ENCODE peak calls at places on chromosomes 13 and 19, in four cellular contexts. J, Z, M and O are unnamed samples. For H3K27me3 and H3K9me3, the result is how much of the 10 kb centered on the place peaks cover.

GRCh38 chr13:21133077-21133476 is 43.3 kb downstream of the SKA3 start:
- DNase-seq in J (no peak), Z (no peak), M (no peak), O (no peak)

GRCh38 chr19:8607386-8607785 is 3.1 kb downstream of the ADAMTS10 start:
- DNase-seq in J (peak), Z (peak), M (peak), O (no peak)

GRCh38 chr19:58042709-58043340 is 9.0 kb downstream of the ZSCAN1 start:
- DNase-seq in J (no peak), Z (no peak), M (no peak), O (no peak)

GRCh38 chr13:113932060-113932459 is 41.8 kb downstream of the C13orf46 start:
- DNase-seq in J (no peak), M (no peak), Z (no peak), O (no peak)

GRCh38 chr13:25046985-25047660 is 48.8 kb upstream of the PABPC3 start:
- DNase-seq in J (no peak), Z (no peak), M (no peak), O (peak)

GRCh38 chr13:26017932-26018690 is 33.7 kb downstream of the SHISA2 start:
- DNase-seq in Z (no peak), M (no peak), J (no peak), O (no peak)

GRCh38 chr19:28426902-28427232 is 786.1 kb downstream of the UQCRFS1 start:
- DNase-seq in J (no peak), M (no peak), Z (no peak), O (no peak)

GRCh38 chr13:99585609-99586008 is 84.3 kb downstream of the TM9SF2 start:
- DNase-seq in Z (no peak), M (no peak), J (no peak), O (no peak)

GRCh38 chr13:40348096-40348679 is 318.3 kb downstream of the FOXO1 start:
- DNase-seq in Z (no peak), J (no peak), M (no peak), O (no peak)

GRCh38 chr19:52007436-52007804 is 591 bp downstream of the ZNF615 start:
- DNase-seq in Z (no peak), M (no peak), J (no peak), O (no peak)

GRCh38 chr13:113832204-113832603 is 31.7 kb downstream of the GAS6 start:
- DNase-seq in Z (peak), M (no peak), J (no peak), O (no peak)

GRCh38 chr13:109976206-109976997 is 190.0 kb upstream of the IRS2 start:
- DNase-seq in M (no peak), J (no peak), Z (no peak), O (no peak)

GRCh38 chr19:14514215-14514871 is 3.9 kb downstream of the DNAJB1 start:
- DNase-seq in Z (no peak), M (no peak), J (no peak), O (no peak)

GRCh38 chr13:52862358-52863206 is 14.1 kb upstream of the PCDH8 start:
- DNase-seq in M (no peak), J (no peak), Z (no peak), O (no peak)

GRCh38 chr13:97627566-97627965 is 193.6 kb downstream of the RAP2A start:
- DNase-seq in J (no peak), M (peak), Z (peak), O (peak)

GRCh38 chr19:40279761-40280607 is 5.2 kb downstream of the AKT2 start:
- DNase-seq in J (no peak), M (no peak), Z (no peak), O (no peak)

GRCh38 chr13:38045278-38046048 is 175.9 kb upstream of the TRPC4 start:
- DNase-seq in J (no peak), Z (no peak), M (no peak), O (no peak)

GRCh38 chr19:51448011-51448744 is 10.1 kb downstream of the SIGLEC8 start:
- DNase-seq in M (no peak), J (no peak), Z (no peak), O (no peak)

GRCh38 chr19:17688853-17689595 is 870 bp upstream of the UNC13A start:
- DNase-seq in Z (no peak), M (no peak), J (no peak), O (no peak)

GRCh38 chr19:17686027-17686511 is 2.1 kb downstream of the UNC13A start:
- DNase-seq in J (no peak), M (no peak), Z (no peak), O (no peak)

GRCh38 chr19:17686592-17687042 is 1.5 kb downstream of the UNC13A start:
- DNase-seq in Z (peak), M (peak), J (no peak), O (no peak)

GRCh38 chr19:17687141-17687856 is 855 bp downstream of the UNC13A start:
- DNase-seq in J (no peak), M (no peak), Z (no peak), O (no peak)

DNA sequence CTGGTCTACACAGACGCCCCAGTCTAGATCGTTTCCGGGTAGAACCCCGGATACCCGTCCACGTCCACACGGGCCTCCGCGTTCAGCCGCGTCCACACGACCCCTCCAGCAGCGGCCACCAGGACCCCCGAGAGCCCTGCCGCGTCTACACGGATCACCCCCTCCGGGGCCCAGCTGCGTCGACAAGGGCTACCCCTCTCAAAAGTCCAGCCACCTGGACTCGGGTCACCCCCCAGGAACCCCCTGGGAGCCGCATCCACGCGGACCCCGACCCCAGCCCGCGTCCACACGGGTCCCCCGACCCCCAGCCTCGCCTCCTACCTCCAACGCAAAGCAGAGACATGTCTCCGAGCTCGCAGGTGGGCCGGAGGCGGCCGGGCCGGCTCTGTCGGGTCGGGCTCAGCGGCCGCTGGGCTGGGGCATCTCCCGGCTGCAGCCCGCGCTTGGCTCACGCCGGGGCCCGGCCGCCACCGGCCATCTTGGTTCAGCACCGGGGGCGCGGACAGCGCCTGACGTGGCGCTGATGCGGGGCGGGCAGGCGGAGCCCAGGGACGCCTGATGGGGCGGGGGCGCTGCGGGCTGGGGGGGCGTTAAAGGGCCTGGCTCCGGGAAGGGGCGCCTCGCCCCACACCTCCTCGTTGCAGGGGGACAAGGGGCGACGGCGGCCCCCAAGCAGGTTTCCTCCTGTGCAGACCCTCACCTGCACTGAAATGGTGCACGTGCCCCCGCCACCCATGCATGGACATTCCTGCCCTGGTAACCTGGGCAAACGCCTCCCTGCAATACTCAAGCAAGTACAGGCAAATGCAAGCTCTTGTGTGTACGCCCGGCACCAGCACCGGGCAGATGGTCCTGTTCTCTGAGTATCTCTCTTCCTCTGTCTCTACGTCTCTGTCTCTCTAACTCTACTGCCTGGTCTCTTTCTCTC is at the start of gene UNC13A:
- DNase-seq in Z (peak), J (no peak), M (peak), O (no peak)
- H3K27me3 ChIP-seq in Z (half or more), J (under half), M (half or more), O (under half)

DNA sequence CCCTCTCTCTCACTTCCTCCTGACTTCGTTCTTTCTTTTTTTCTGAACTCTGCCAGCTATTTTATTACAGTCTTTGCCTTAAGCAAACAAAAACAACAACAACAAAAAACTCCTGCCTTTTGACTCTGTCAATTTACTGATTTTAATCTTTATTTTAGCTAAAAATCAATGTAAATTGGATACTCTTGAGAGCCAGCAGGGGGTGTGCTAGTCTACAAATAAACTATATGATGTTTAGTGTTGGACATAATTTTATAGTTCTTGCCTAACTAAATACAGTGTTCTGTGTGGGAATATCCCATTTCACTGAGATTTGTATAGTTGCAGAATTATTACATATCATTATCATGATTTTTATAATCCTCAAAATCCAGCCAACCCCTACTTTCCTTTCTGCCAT is 1199.9 kb upstream of the SPRY2 start:
- DNase-seq in J (no peak), M (no peak), Z (no peak), O (no peak)
- TF ChIP-seq CTCF in J (no peak), M (no peak), Z (peak), O (no peak)

DNA sequence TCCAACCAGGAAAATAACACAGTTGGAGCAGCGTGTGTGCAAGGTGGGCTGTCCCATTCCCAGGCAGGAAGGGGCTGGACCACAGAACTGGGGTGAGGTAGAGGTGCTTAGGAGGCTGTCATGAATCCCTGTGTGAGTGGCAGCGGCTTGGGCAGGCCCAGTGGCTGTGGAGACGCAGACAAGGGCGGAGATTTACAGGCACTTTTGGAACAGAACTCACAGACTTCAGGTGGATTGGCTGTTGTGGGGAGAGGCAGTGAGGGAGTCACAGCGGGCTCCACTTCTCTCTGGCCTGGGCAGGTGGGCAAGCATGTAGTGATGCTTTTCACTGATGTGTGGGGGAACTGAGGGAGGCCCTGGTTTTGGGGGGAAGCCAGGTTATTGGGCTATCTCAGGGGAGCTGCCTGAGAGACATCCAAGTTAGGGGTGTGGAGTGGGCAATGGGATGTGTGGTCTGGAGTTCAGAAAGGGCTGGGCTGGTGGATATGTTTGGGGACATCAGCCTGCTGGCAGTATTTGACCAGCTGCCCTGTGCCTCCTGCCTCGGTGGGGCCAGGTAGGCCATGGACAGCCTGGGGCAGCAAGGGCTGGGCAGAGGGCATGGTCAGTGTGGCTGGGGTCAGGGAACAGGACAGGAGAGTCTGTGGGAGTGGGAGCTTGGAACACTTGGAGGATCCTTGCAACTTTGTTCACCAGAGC is 27.0 kb upstream of the ZNF492 start:
- DNase-seq in J (no peak), M (no peak), Z (no peak), O (no peak)
- H3K9me3 ChIP-seq in J (under half), M (under half), Z (under half), O (half or more)

DNA sequence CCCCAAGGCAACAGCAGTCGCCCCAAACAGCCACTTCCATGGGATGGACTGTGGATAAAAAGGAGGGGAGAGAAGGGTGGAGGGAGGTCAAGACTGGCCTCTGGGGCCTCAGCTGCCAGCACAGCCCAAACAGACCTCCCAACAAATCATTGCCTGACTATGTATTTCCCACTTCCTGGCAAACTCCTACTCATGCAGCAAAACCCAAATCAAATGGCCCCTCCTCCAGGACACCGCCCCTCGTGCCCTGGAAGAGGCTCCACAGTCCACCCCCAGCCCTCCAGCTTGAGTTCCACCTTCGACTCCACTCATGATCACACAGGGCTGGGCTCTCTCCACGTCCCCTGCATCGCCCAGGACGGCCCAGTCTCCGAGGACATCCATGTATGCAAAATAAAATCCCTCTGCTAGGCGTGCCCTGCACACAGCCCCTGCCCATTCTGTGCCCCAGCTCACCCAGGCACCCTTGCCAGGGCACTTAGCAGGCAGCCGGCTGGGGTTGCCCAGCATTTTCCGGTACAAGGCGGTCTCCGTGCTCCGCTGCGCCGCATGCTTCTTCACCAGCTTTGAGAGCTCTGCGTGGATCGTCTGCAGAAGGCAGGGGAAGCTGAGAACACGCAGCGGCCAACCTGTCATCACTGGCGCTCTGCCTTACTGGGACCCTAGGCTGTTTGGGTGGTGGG is 10.5 kb upstream of the ELL start:
- DNase-seq in M (no peak), J (no peak), Z (no peak), O (no peak)
- H3K27me3 ChIP-seq in M (under half), J (under half), Z (under half), O (under half)

GRCh38 chr13:81017525-81018152 is 676.7 kb upstream of the SPRY2 start:
- DNase-seq in J (no peak), Z (no peak), M (no peak), O (no peak)
- TF ChIP-seq CTCF in J (peak), Z (peak), M (peak), O (peak)